ENCODE peak calls at places on chromosome 14, in four cellular contexts. R is NCI-H748 treated with DMSO at 0.1 percent for 48 hours, A is progenitor cell of endocrine pancreas, I is heart right ventricle. L is an unnamed sample.

GRCh38 chr14:37397941-37398215 is 197.2 kb downstream of the FOXA1 start:
- DNase-seq in A (no peak), R (no peak), I (no peak), L (no peak)

GRCh38 chr14:87615822-87616679 is 376.9 kb downstream of the GALC start:
- DNase-seq in A (peak; percentile 54), I (peak; percentile 44), R (peak; percentile 53), L (peak; percentile 11)

GRCh38 chr14:21264025-21264801 is 5.0 kb downstream of the HNRNPC start:
- DNase-seq in R (no peak), I (no peak), A (no peak), L (no peak)

GRCh38 chr14:61152851-61153364 is 128.2 kb downstream of the TMEM30B start:
- DNase-seq in R (no peak), I (no peak), A (no peak), L (no peak)

GRCh38 chr14:100989924-100990323 is 86.4 kb upstream of the RTL1 start:
- DNase-seq in I (no peak), R (no peak), A (no peak), L (no peak)

GRCh38 chr14:38255408-38255672 is 553 bp downstream of the CLEC14A start:
- DNase-seq in R (no peak), A (peak; percentile 32), I (peak; percentile 15), L (no peak)

GRCh38 chr14:75619598-75619997 is 41.1 kb downstream of the ERG28 start:
- DNase-seq in R (no peak), A (no peak), I (no peak), L (no peak)

GRCh38 chr14:69719501-69719951 is 47.4 kb upstream of the SRSF5 start:
- DNase-seq in A (no peak), I (peak; percentile 65), R (no peak), L (peak; percentile 40)

GRCh38 chr14:77822741-77823140 is 22.8 kb downstream of the ADCK1 start:
- DNase-seq in R (no peak), A (no peak), I (no peak), L (no peak)

GRCh38 chr14:73467377-73467776 is 9.0 kb upstream of the NUMB start:
- DNase-seq in R (no peak), I (no peak), A (no peak), L (no peak)

L was measured in gastrocnemius medialis.